ENCODE peak calls at places on chromosomes 7 and 10, in seven cellular contexts. One of them, this sample, is unnamed.

GRCh38 chr7:110835889-110836288 is 255.0 kb upstream of the LRRN3 start:
- DNase-seq in ovary: no peak
- DNase-seq in colonic mucosa: no peak
- DNase-seq in GM23338: no peak
- DNase-seq in pancreas: no peak
- DNase-seq in dorsolateral prefrontal cortex: no peak
- DNase-seq in stomach: no peak
- DNase-seq in this sample: no peak

GRCh38 chr7:82697897-82698296 is 254.3 kb upstream of the CACNA2D1 start:
- DNase-seq in ovary: no peak
- DNase-seq in colonic mucosa: no peak
- DNase-seq in GM23338: no peak
- DNase-seq in pancreas: no peak
- DNase-seq in dorsolateral prefrontal cortex: no peak
- DNase-seq in stomach: no peak
- DNase-seq in this sample: no peak

GRCh38 chr10:104437226-104437625 is 83.6 kb downstream of the CFAP58 start:
- DNase-seq in ovary: no peak
- DNase-seq in colonic mucosa: no peak
- DNase-seq in GM23338: no peak
- DNase-seq in pancreas: no peak
- DNase-seq in dorsolateral prefrontal cortex: no peak
- DNase-seq in stomach: no peak
- DNase-seq in this sample: no peak

GRCh38 chr10:112184052-112184371 is 447 bp upstream of the GPAM start:
- DNase-seq in ovary: no peak
- DNase-seq in colonic mucosa: no peak
- DNase-seq in GM23338: no peak
- DNase-seq in pancreas: no peak
- DNase-seq in dorsolateral prefrontal cortex: no peak
- DNase-seq in stomach: no peak
- DNase-seq in this sample: no peak

GRCh38 chr10:69588358-69588757 is 15.1 kb upstream of the NEUROG3 start:
- DNase-seq in ovary: no peak
- DNase-seq in colonic mucosa: no peak
- DNase-seq in GM23338: peak; percentile 43
- DNase-seq in pancreas: no peak
- DNase-seq in dorsolateral prefrontal cortex: no peak
- DNase-seq in stomach: no peak
- DNase-seq in this sample: no peak

GRCh38 chr7:148856035-148856881 is 27.8 kb downstream of the EZH2 start:
- DNase-seq in ovary: no peak
- DNase-seq in colonic mucosa: peak; percentile 51
- DNase-seq in GM23338: peak; percentile 60
- DNase-seq in pancreas: peak; percentile 41
- DNase-seq in dorsolateral prefrontal cortex: no peak
- DNase-seq in stomach: peak; percentile 52
- DNase-seq in this sample: no peak

GRCh38 chr10:576130-576465 is 113.4 kb downstream of the DIP2C start:
- DNase-seq in ovary: no peak
- DNase-seq in colonic mucosa: no peak
- DNase-seq in GM23338: no peak
- DNase-seq in pancreas: no peak
- DNase-seq in dorsolateral prefrontal cortex: peak; percentile 40
- DNase-seq in stomach: no peak
- DNase-seq in this sample: no peak

GRCh38 chr10:79331709-79332108 is 15.6 kb upstream of the PPIF start:
- DNase-seq in ovary: no peak
- DNase-seq in colonic mucosa: no peak
- DNase-seq in GM23338: no peak
- DNase-seq in pancreas: no peak
- DNase-seq in dorsolateral prefrontal cortex: no peak
- DNase-seq in stomach: no peak
- DNase-seq in this sample: peak; percentile 66

GRCh38 chr10:67261300-67261797 is 335.5 kb downstream of the LRRTM3 start:
- DNase-seq in ovary: no peak
- DNase-seq in colonic mucosa: no peak
- DNase-seq in GM23338: no peak
- DNase-seq in pancreas: no peak
- DNase-seq in dorsolateral prefrontal cortex: no peak
- DNase-seq in stomach: no peak
- DNase-seq in this sample: no peak

GRCh38 chr10:43864622-43865021 is 215.9 kb upstream of the ZNF32 start:
- DNase-seq in ovary: peak; percentile 7
- DNase-seq in colonic mucosa: no peak
- DNase-seq in GM23338: no peak
- DNase-seq in pancreas: no peak
- DNase-seq in dorsolateral prefrontal cortex: no peak
- DNase-seq in stomach: no peak
- DNase-seq in this sample: no peak

GRCh38 chr7:131302453-131302852 is 25.2 kb upstream of the MKLN1 start:
- DNase-seq in ovary: no peak
- DNase-seq in colonic mucosa: no peak
- DNase-seq in GM23338: no peak
- DNase-seq in pancreas: peak; percentile 42
- DNase-seq in dorsolateral prefrontal cortex: no peak
- DNase-seq in stomach: peak; percentile 34
- DNase-seq in this sample: no peak

GRCh38 chr7:31465285-31465684 is 48.6 kb upstream of the ITPRID1 start:
- DNase-seq in ovary: no peak
- DNase-seq in colonic mucosa: no peak
- DNase-seq in GM23338: no peak
- DNase-seq in pancreas: no peak
- DNase-seq in dorsolateral prefrontal cortex: no peak
- DNase-seq in stomach: no peak
- DNase-seq in this sample: no peak

GRCh38 chr10:88892223-88892967 is 12.3 kb downstream of the STAMBPL1 start:
- DNase-seq in ovary: no peak
- DNase-seq in colonic mucosa: no peak
- DNase-seq in GM23338: peak; percentile 51
- DNase-seq in pancreas: no peak
- DNase-seq in dorsolateral prefrontal cortex: no peak
- DNase-seq in stomach: no peak
- DNase-seq in this sample: no peak

GRCh38 chr7:7424151-7424873 is 111.4 kb downstream of the COL28A1 start:
- DNase-seq in ovary: peak; percentile 36
- DNase-seq in colonic mucosa: peak; percentile 81
- DNase-seq in GM23338: peak; percentile 87
- DNase-seq in pancreas: peak; percentile 63
- DNase-seq in dorsolateral prefrontal cortex: peak; percentile 73
- DNase-seq in stomach: peak; percentile 69
- DNase-seq in this sample: peak; percentile 21

GRCh38 chr7:80330434-80330833 is 181.4 kb downstream of the GNAT3 start:
- DNase-seq in ovary: no peak
- DNase-seq in colonic mucosa: no peak
- DNase-seq in GM23338: no peak
- DNase-seq in pancreas: no peak
- DNase-seq in dorsolateral prefrontal cortex: no peak
- DNase-seq in stomach: no peak
- DNase-seq in this sample: no peak

GRCh38 chr7:101233907-101234547 is 3.6 kb downstream of the CLDN15 start:
- DNase-seq in ovary: no peak
- DNase-seq in colonic mucosa: no peak
- DNase-seq in GM23338: no peak
- DNase-seq in pancreas: no peak
- DNase-seq in dorsolateral prefrontal cortex: no peak
- DNase-seq in stomach: peak; percentile 70
- DNase-seq in this sample: no peak

GRCh38 chr7:23000597-23001360 is 13.2 kb downstream of the HYCC1 start:
- DNase-seq in ovary: no peak
- DNase-seq in colonic mucosa: no peak
- DNase-seq in GM23338: peak; percentile 42
- DNase-seq in pancreas: no peak
- DNase-seq in dorsolateral prefrontal cortex: no peak
- DNase-seq in stomach: no peak
- DNase-seq in this sample: no peak

GRCh38 chr10:130824230-130825014 is 487.1 kb downstream of the TCERG1L start:
- DNase-seq in ovary: no peak
- DNase-seq in colonic mucosa: no peak
- DNase-seq in GM23338: no peak
- DNase-seq in pancreas: no peak
- DNase-seq in dorsolateral prefrontal cortex: no peak
- DNase-seq in stomach: no peak
- DNase-seq in this sample: no peak

GRCh38 chr7:9201928-9202327 is 768.5 kb downstream of the NXPH1 start:
- DNase-seq in ovary: no peak
- DNase-seq in colonic mucosa: no peak
- DNase-seq in GM23338: peak; percentile 14
- DNase-seq in pancreas: no peak
- DNase-seq in dorsolateral prefrontal cortex: no peak
- DNase-seq in stomach: no peak
- DNase-seq in this sample: no peak

GRCh38 chr7:139339698-139340036 is 1.5 kb upstream of the FMC1 start:
- DNase-seq in ovary: no peak
- DNase-seq in colonic mucosa: no peak
- DNase-seq in GM23338: no peak
- DNase-seq in pancreas: no peak
- DNase-seq in dorsolateral prefrontal cortex: no peak
- DNase-seq in stomach: no peak
- DNase-seq in this sample: no peak

GRCh38 chr7:139341058-139341775 is at the start of gene FMC1:
- DNase-seq in ovary: peak; percentile 94
- DNase-seq in colonic mucosa: peak; percentile 94
- DNase-seq in GM23338: peak; percentile 96
- DNase-seq in pancreas: peak; percentile 93
- DNase-seq in dorsolateral prefrontal cortex: peak; percentile 96
- DNase-seq in stomach: peak; percentile 93
- DNase-seq in this sample: peak; percentile 89

GRCh38 chr7:139340808-139341057 is 404 bp upstream of the FMC1 start:
- DNase-seq in ovary: no peak
- DNase-seq in colonic mucosa: no peak
- DNase-seq in GM23338: no peak
- DNase-seq in pancreas: no peak
- DNase-seq in dorsolateral prefrontal cortex: no peak
- DNase-seq in stomach: no peak
- DNase-seq in this sample: no peak

GRCh38 chr7:139339025-139339424 is 2.1 kb upstream of the FMC1 start:
- DNase-seq in ovary: no peak
- DNase-seq in colonic mucosa: no peak
- DNase-seq in GM23338: no peak
- DNase-seq in pancreas: no peak
- DNase-seq in dorsolateral prefrontal cortex: no peak
- DNase-seq in stomach: no peak
- DNase-seq in this sample: no peak

DNA sequence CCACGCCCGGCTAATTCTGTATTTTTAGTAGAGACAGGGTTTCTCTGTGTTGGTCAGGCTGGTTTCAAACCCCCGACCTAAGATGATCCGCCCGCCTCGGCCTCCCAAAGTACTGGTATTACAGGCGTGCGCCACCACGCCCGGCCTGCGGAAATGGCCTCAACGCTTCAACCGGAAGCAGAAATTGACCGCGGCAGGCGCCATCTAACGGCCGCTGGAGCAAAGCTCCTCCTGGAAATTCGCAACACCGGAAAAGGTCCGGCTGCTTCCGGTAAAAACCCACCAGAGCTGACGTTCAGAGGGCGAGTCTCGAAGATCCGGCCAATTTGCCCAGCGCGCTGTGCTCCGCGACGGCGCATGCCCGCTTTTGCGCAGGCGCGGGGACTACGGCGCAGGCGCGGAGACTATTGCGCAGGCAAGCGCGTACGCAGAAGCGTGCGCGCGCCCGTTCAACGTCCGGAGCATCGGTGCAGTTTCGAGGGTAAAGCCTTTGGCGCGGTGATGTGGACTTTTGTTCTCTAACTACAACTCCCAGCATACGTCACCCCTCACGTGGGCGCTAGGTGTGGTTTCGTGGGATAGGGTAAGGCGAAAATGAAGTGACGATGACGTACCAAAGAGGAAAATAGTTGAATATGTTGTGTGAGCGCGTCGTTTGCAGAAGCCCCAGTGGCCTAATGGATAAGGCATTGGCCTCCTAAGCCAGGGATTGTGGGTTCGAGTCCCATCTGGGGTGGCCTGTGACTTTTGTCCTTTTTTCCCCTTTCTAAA is 915 bp upstream of the FMC1 start:
- DNase-seq in ovary: peak; percentile 98
- DNase-seq in colonic mucosa: peak; percentile 99
- DNase-seq in GM23338: peak; percentile 99
- DNase-seq in pancreas: peak; percentile 99
- DNase-seq in dorsolateral prefrontal cortex: peak; percentile 99
- DNase-seq in stomach: peak; percentile 99
- DNase-seq in this sample: peak; percentile 99
- H3K4me3 ChIP-seq in ovary: peak overlapping the region; percentile 69
- H3K4me3 ChIP-seq in colonic mucosa: peak overlapping the region; percentile 74
- H3K4me3 ChIP-seq in GM23338: peak overlapping the region; percentile 63
- H3K4me3 ChIP-seq in pancreas: peak overlapping the region; percentile 85
- H3K4me3 ChIP-seq in dorsolateral prefrontal cortex: peak overlapping the region; percentile 90
- H3K4me3 ChIP-seq in stomach: peak overlapping the region; percentile 95
- H3K4me3 ChIP-seq in this sample: peak overlapping the region; percentile 90

DNA sequence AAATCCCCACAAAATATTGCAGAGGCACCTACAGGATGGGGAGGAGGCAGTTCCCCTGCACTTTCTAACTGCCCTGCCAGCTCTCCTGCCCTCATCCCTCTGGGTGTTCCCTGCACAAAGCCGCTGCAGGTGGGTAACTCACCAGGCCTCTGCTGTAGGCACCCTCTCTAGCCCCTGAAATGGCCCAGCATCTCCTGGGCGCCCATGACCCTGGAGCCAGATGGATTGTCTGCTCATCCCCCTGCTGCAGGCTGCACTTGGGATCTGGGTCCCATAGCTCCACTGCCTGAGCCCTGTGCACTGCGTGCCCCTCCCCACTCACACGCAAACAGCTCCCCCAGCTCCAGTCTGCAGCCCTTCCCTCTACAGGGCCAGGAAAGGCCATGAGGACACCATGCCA is 130.9 kb downstream of the C10orf105 start:
- DNase-seq in ovary: no peak
- DNase-seq in colonic mucosa: no peak
- DNase-seq in GM23338: no peak
- DNase-seq in pancreas: no peak
- DNase-seq in dorsolateral prefrontal cortex: no peak
- DNase-seq in stomach: no peak
- DNase-seq in this sample: no peak
- H3K4me3 ChIP-seq in ovary: no peak overlapping the region
- H3K4me3 ChIP-seq in colonic mucosa: no peak overlapping the region
- H3K4me3 ChIP-seq in GM23338: no peak overlapping the region
- H3K4me3 ChIP-seq in pancreas: no peak overlapping the region
- H3K4me3 ChIP-seq in dorsolateral prefrontal cortex: no peak overlapping the region
- H3K4me3 ChIP-seq in stomach: no peak overlapping the region
- H3K4me3 ChIP-seq in this sample: no peak overlapping the region

GRCh38 chr7:32957326-32958045 is at the start of gene FKBP9:
- DNase-seq in ovary: peak; percentile 82
- DNase-seq in colonic mucosa: peak; percentile 91
- DNase-seq in GM23338: peak; percentile 86
- DNase-seq in pancreas: peak; percentile 88
- DNase-seq in dorsolateral prefrontal cortex: peak; percentile 41
- DNase-seq in stomach: peak; percentile 93
- DNase-seq in this sample: no peak

GRCh38 chr7:32952876-32953275 is 4.4 kb upstream of the FKBP9 start:
- DNase-seq in ovary: no peak
- DNase-seq in colonic mucosa: no peak
- DNase-seq in GM23338: no peak
- DNase-seq in pancreas: no peak
- DNase-seq in dorsolateral prefrontal cortex: no peak
- DNase-seq in stomach: no peak
- DNase-seq in this sample: no peak

GRCh38 chr7:32958046-32959025 is 1.1 kb downstream of the FKBP9 start:
- DNase-seq in ovary: no peak
- DNase-seq in colonic mucosa: peak; percentile 58
- DNase-seq in GM23338: peak; percentile 46
- DNase-seq in pancreas: peak; percentile 16
- DNase-seq in dorsolateral prefrontal cortex: no peak
- DNase-seq in stomach: peak; percentile 54
- DNase-seq in this sample: no peak
- H3K4me3 ChIP-seq in ovary: peak overlapping the region; percentile 83
- H3K4me3 ChIP-seq in colonic mucosa: peak overlapping the region; percentile 99
- H3K4me3 ChIP-seq in GM23338: peak overlapping the region; percentile 82
- H3K4me3 ChIP-seq in pancreas: peak overlapping the region; percentile 97
- H3K4me3 ChIP-seq in dorsolateral prefrontal cortex: peak overlapping the region; percentile 86
- H3K4me3 ChIP-seq in stomach: peak overlapping the region; percentile 89
- H3K4me3 ChIP-seq in this sample: peak overlapping the region; percentile 69

GRCh38 chr7:138359891-138360582 is 100.0 kb upstream of the TRIM24 start:
- DNase-seq in ovary: no peak
- DNase-seq in colonic mucosa: no peak
- DNase-seq in GM23338: no peak
- DNase-seq in pancreas: no peak
- DNase-seq in dorsolateral prefrontal cortex: no peak
- DNase-seq in stomach: no peak
- DNase-seq in this sample: no peak
- H3K4me3 ChIP-seq in ovary: no peak overlapping the region
- H3K4me3 ChIP-seq in colonic mucosa: no peak overlapping the region
- H3K4me3 ChIP-seq in GM23338: no peak overlapping the region
- H3K4me3 ChIP-seq in pancreas: no peak overlapping the region
- H3K4me3 ChIP-seq in dorsolateral prefrontal cortex: no peak overlapping the region
- H3K4me3 ChIP-seq in stomach: no peak overlapping the region
- H3K4me3 ChIP-seq in this sample: no peak overlapping the region